ENCODE peak calls at places on chromosomes 12 and 14, in seven cellular contexts. One of them, this sample, is unnamed.

GRCh38 chr12:52280319-52280795 is 5.9 kb downstream of the KRT86 start:
- DNase-seq in CD8-positive, alpha-beta T cell: no peak
- DNase-seq in neural crest cell: no peak
- DNase-seq in HFFc6: peak
- DNase-seq in progenitor cell of endocrine pancreas: no peak
- DNase-seq in dorsolateral prefrontal cortex: no peak
- DNase-seq in PC-3: peak
- DNase-seq in this sample: peak

GRCh38 chr12:98227162-98227561 is 288.2 kb upstream of the TMPO start:
- DNase-seq in CD8-positive, alpha-beta T cell: no peak
- DNase-seq in neural crest cell: no peak
- DNase-seq in HFFc6: no peak
- DNase-seq in progenitor cell of endocrine pancreas: no peak
- DNase-seq in dorsolateral prefrontal cortex: no peak
- DNase-seq in PC-3: no peak
- DNase-seq in this sample: no peak

GRCh38 chr14:95609398-95609990 is 74.6 kb downstream of the GLRX5 start:
- DNase-seq in CD8-positive, alpha-beta T cell: no peak
- DNase-seq in neural crest cell: peak
- DNase-seq in HFFc6: peak
- DNase-seq in progenitor cell of endocrine pancreas: peak
- DNase-seq in dorsolateral prefrontal cortex: no peak
- DNase-seq in PC-3: peak
- DNase-seq in this sample: peak

GRCh38 chr12:26197832-26198231 is 2.5 kb downstream of the SSPN start:
- DNase-seq in CD8-positive, alpha-beta T cell: no peak
- DNase-seq in neural crest cell: no peak
- DNase-seq in HFFc6: no peak
- DNase-seq in progenitor cell of endocrine pancreas: no peak
- DNase-seq in dorsolateral prefrontal cortex: no peak
- DNase-seq in PC-3: peak
- DNase-seq in this sample: peak

GRCh38 chr14:33642080-33642479 is 308.8 kb downstream of the EGLN3 start:
- DNase-seq in CD8-positive, alpha-beta T cell: no peak
- DNase-seq in neural crest cell: no peak
- DNase-seq in HFFc6: no peak
- DNase-seq in progenitor cell of endocrine pancreas: no peak
- DNase-seq in dorsolateral prefrontal cortex: no peak
- DNase-seq in PC-3: no peak
- DNase-seq in this sample: no peak

GRCh38 chr14:64541261-64541970 is 875 bp downstream of the HSPA2 start:
- DNase-seq in CD8-positive, alpha-beta T cell: no peak
- DNase-seq in neural crest cell: no peak
- DNase-seq in HFFc6: no peak
- DNase-seq in progenitor cell of endocrine pancreas: no peak
- DNase-seq in dorsolateral prefrontal cortex: peak
- DNase-seq in PC-3: no peak
- DNase-seq in this sample: no peak

GRCh38 chr12:112686373-112686772 is 105.2 kb upstream of the RPH3A start:
- DNase-seq in CD8-positive, alpha-beta T cell: no peak
- DNase-seq in neural crest cell: no peak
- DNase-seq in HFFc6: no peak
- DNase-seq in progenitor cell of endocrine pancreas: no peak
- DNase-seq in dorsolateral prefrontal cortex: no peak
- DNase-seq in PC-3: peak
- DNase-seq in this sample: no peak

GRCh38 chr14:57362356-57362755 is 28.0 kb upstream of the NAA30 start:
- DNase-seq in CD8-positive, alpha-beta T cell: no peak
- DNase-seq in neural crest cell: no peak
- DNase-seq in HFFc6: no peak
- DNase-seq in progenitor cell of endocrine pancreas: no peak
- DNase-seq in dorsolateral prefrontal cortex: no peak
- DNase-seq in PC-3: peak
- DNase-seq in this sample: no peak

GRCh38 chr14:86897704-86898513 is 1095.1 kb downstream of the GALC start:
- DNase-seq in CD8-positive, alpha-beta T cell: no peak
- DNase-seq in neural crest cell: no peak
- DNase-seq in HFFc6: no peak
- DNase-seq in progenitor cell of endocrine pancreas: no peak
- DNase-seq in dorsolateral prefrontal cortex: no peak
- DNase-seq in PC-3: no peak
- DNase-seq in this sample: no peak

GRCh38 chr14:87944987-87945604 is 47.9 kb downstream of the GALC start:
- DNase-seq in CD8-positive, alpha-beta T cell: no peak
- DNase-seq in neural crest cell: no peak
- DNase-seq in HFFc6: peak
- DNase-seq in progenitor cell of endocrine pancreas: no peak
- DNase-seq in dorsolateral prefrontal cortex: no peak
- DNase-seq in PC-3: peak
- DNase-seq in this sample: no peak

GRCh38 chr14:89040438-89041244 is 216.2 kb downstream of the TTC8 start:
- DNase-seq in CD8-positive, alpha-beta T cell: peak
- DNase-seq in neural crest cell: peak
- DNase-seq in HFFc6: peak
- DNase-seq in progenitor cell of endocrine pancreas: peak
- DNase-seq in dorsolateral prefrontal cortex: peak
- DNase-seq in PC-3: peak
- DNase-seq in this sample: peak

GRCh38 chr12:67702136-67702535 is 53.6 kb downstream of the DYRK2 start:
- DNase-seq in CD8-positive, alpha-beta T cell: no peak
- DNase-seq in neural crest cell: no peak
- DNase-seq in HFFc6: no peak
- DNase-seq in progenitor cell of endocrine pancreas: no peak
- DNase-seq in dorsolateral prefrontal cortex: no peak
- DNase-seq in PC-3: no peak
- DNase-seq in this sample: no peak

GRCh38 chr14:32702571-32702970 is 236.1 kb upstream of the NPAS3 start:
- DNase-seq in CD8-positive, alpha-beta T cell: no peak
- DNase-seq in neural crest cell: peak
- DNase-seq in HFFc6: no peak
- DNase-seq in progenitor cell of endocrine pancreas: no peak
- DNase-seq in dorsolateral prefrontal cortex: peak
- DNase-seq in PC-3: no peak
- DNase-seq in this sample: no peak

GRCh38 chr14:74407801-74408154 is 18.2 kb downstream of the SYNDIG1L start:
- DNase-seq in CD8-positive, alpha-beta T cell: no peak
- DNase-seq in neural crest cell: no peak
- DNase-seq in HFFc6: no peak
- DNase-seq in progenitor cell of endocrine pancreas: no peak
- DNase-seq in dorsolateral prefrontal cortex: no peak
- DNase-seq in PC-3: no peak
- DNase-seq in this sample: no peak

GRCh38 chr14:26855051-26855753 is 257.4 kb upstream of the NOVA1 start:
- DNase-seq in CD8-positive, alpha-beta T cell: no peak
- DNase-seq in neural crest cell: no peak
- DNase-seq in HFFc6: no peak
- DNase-seq in progenitor cell of endocrine pancreas: no peak
- DNase-seq in dorsolateral prefrontal cortex: no peak
- DNase-seq in PC-3: peak
- DNase-seq in this sample: no peak

GRCh38 chr14:22980672-22981089 is 1.7 kb downstream of the AJUBA start:
- DNase-seq in CD8-positive, alpha-beta T cell: no peak
- DNase-seq in neural crest cell: no peak
- DNase-seq in HFFc6: peak
- DNase-seq in progenitor cell of endocrine pancreas: peak
- DNase-seq in dorsolateral prefrontal cortex: no peak
- DNase-seq in PC-3: peak
- DNase-seq in this sample: peak

GRCh38 chr14:104103061-104104005 is 17.8 kb downstream of the ASPG start:
- DNase-seq in CD8-positive, alpha-beta T cell: no peak
- DNase-seq in neural crest cell: no peak
- DNase-seq in HFFc6: no peak
- DNase-seq in progenitor cell of endocrine pancreas: no peak
- DNase-seq in dorsolateral prefrontal cortex: no peak
- DNase-seq in PC-3: no peak
- DNase-seq in this sample: no peak

GRCh38 chr12:2639020-2639298 is 155.8 kb upstream of the FKBP4 start:
- DNase-seq in CD8-positive, alpha-beta T cell: no peak
- DNase-seq in neural crest cell: no peak
- DNase-seq in HFFc6: no peak
- DNase-seq in progenitor cell of endocrine pancreas: no peak
- DNase-seq in dorsolateral prefrontal cortex: no peak
- DNase-seq in PC-3: no peak
- DNase-seq in this sample: no peak

GRCh38 chr12:56274299-56274698 is 7.6 kb downstream of the COQ10A start:
- DNase-seq in CD8-positive, alpha-beta T cell: no peak
- DNase-seq in neural crest cell: no peak
- DNase-seq in HFFc6: no peak
- DNase-seq in progenitor cell of endocrine pancreas: no peak
- DNase-seq in dorsolateral prefrontal cortex: no peak
- DNase-seq in PC-3: no peak
- DNase-seq in this sample: no peak

GRCh38 chr12:56266634-56267442 is at the start of gene COQ10A:
- DNase-seq in CD8-positive, alpha-beta T cell: peak
- DNase-seq in neural crest cell: peak
- DNase-seq in HFFc6: peak
- DNase-seq in progenitor cell of endocrine pancreas: peak
- DNase-seq in dorsolateral prefrontal cortex: peak
- DNase-seq in PC-3: peak
- DNase-seq in this sample: peak

GRCh38 chr12:56267443-56268071 is 815 bp downstream of the COQ10A start:
- DNase-seq in CD8-positive, alpha-beta T cell: no peak
- DNase-seq in neural crest cell: no peak
- DNase-seq in HFFc6: no peak
- DNase-seq in progenitor cell of endocrine pancreas: no peak
- DNase-seq in dorsolateral prefrontal cortex: no peak
- DNase-seq in PC-3: no peak
- DNase-seq in this sample: no peak

GRCh38 chr12:56271031-56271430 is 4.3 kb downstream of the COQ10A start:
- DNase-seq in CD8-positive, alpha-beta T cell: no peak
- DNase-seq in neural crest cell: no peak
- DNase-seq in HFFc6: peak
- DNase-seq in progenitor cell of endocrine pancreas: no peak
- DNase-seq in dorsolateral prefrontal cortex: no peak
- DNase-seq in PC-3: peak
- DNase-seq in this sample: no peak
- TF ChIP-seq CTCF in CD8-positive, alpha-beta T cell: no peak
- TF ChIP-seq CTCF in neural crest cell: peak
- TF ChIP-seq CTCF in HFFc6: peak
- TF ChIP-seq CTCF in progenitor cell of endocrine pancreas: peak
- TF ChIP-seq CTCF in dorsolateral prefrontal cortex: peak
- TF ChIP-seq CTCF in PC-3: peak
- TF ChIP-seq CTCF in this sample: no peak

GRCh38 chr12:132191715-132192553 is 47.7 kb downstream of the NOC4L start:
- DNase-seq in CD8-positive, alpha-beta T cell: no peak
- DNase-seq in neural crest cell: no peak
- DNase-seq in HFFc6: no peak
- DNase-seq in progenitor cell of endocrine pancreas: no peak
- DNase-seq in dorsolateral prefrontal cortex: no peak
- DNase-seq in PC-3: no peak
- DNase-seq in this sample: no peak
- TF ChIP-seq CTCF in CD8-positive, alpha-beta T cell: no peak
- TF ChIP-seq CTCF in neural crest cell: no peak
- TF ChIP-seq CTCF in HFFc6: no peak
- TF ChIP-seq CTCF in progenitor cell of endocrine pancreas: no peak
- TF ChIP-seq CTCF in dorsolateral prefrontal cortex: no peak
- TF ChIP-seq CTCF in PC-3: no peak
- TF ChIP-seq CTCF in this sample: no peak

GRCh38 chr12:122336015-122336946 is 70.0 kb upstream of the VPS33A start:
- DNase-seq in CD8-positive, alpha-beta T cell: peak
- DNase-seq in neural crest cell: peak
- DNase-seq in HFFc6: no peak
- DNase-seq in progenitor cell of endocrine pancreas: no peak
- DNase-seq in dorsolateral prefrontal cortex: no peak
- DNase-seq in PC-3: peak
- DNase-seq in this sample: no peak
- TF ChIP-seq CTCF in CD8-positive, alpha-beta T cell: peak
- TF ChIP-seq CTCF in neural crest cell: peak
- TF ChIP-seq CTCF in HFFc6: peak
- TF ChIP-seq CTCF in progenitor cell of endocrine pancreas: peak
- TF ChIP-seq CTCF in dorsolateral prefrontal cortex: peak
- TF ChIP-seq CTCF in PC-3: peak
- TF ChIP-seq CTCF in this sample: peak

GRCh38 chr12:76348079-76348901 is at the start of gene BBS10:
- DNase-seq in CD8-positive, alpha-beta T cell: peak
- DNase-seq in neural crest cell: peak
- DNase-seq in HFFc6: peak
- DNase-seq in progenitor cell of endocrine pancreas: peak
- DNase-seq in dorsolateral prefrontal cortex: peak
- DNase-seq in PC-3: peak
- DNase-seq in this sample: peak
- TF ChIP-seq CTCF in CD8-positive, alpha-beta T cell: peak
- TF ChIP-seq CTCF in neural crest cell: peak
- TF ChIP-seq CTCF in HFFc6: peak
- TF ChIP-seq CTCF in progenitor cell of endocrine pancreas: peak
- TF ChIP-seq CTCF in dorsolateral prefrontal cortex: peak
- TF ChIP-seq CTCF in PC-3: peak
- TF ChIP-seq CTCF in this sample: peak

GRCh38 chr12:31228811-31229792 is 96.8 kb downstream of the SINHCAF start:
- DNase-seq in CD8-positive, alpha-beta T cell: no peak
- DNase-seq in neural crest cell: no peak
- DNase-seq in HFFc6: no peak
- DNase-seq in progenitor cell of endocrine pancreas: no peak
- DNase-seq in dorsolateral prefrontal cortex: no peak
- DNase-seq in PC-3: no peak
- DNase-seq in this sample: peak

GRCh38 chr12:31224768-31225448 is 101.0 kb downstream of the SINHCAF start:
- DNase-seq in CD8-positive, alpha-beta T cell: no peak
- DNase-seq in neural crest cell: no peak
- DNase-seq in HFFc6: no peak
- DNase-seq in progenitor cell of endocrine pancreas: no peak
- DNase-seq in dorsolateral prefrontal cortex: no peak
- DNase-seq in PC-3: no peak
- DNase-seq in this sample: no peak

GRCh38 chr12:31227401-31227981 is 98.5 kb downstream of the SINHCAF start:
- DNase-seq in CD8-positive, alpha-beta T cell: no peak
- DNase-seq in neural crest cell: no peak
- DNase-seq in HFFc6: no peak
- DNase-seq in progenitor cell of endocrine pancreas: no peak
- DNase-seq in dorsolateral prefrontal cortex: peak
- DNase-seq in PC-3: no peak
- DNase-seq in this sample: no peak

GRCh38 chr12:31225656-31226535 is 100.1 kb downstream of the SINHCAF start:
- DNase-seq in CD8-positive, alpha-beta T cell: no peak
- DNase-seq in neural crest cell: no peak
- DNase-seq in HFFc6: no peak
- DNase-seq in progenitor cell of endocrine pancreas: no peak
- DNase-seq in dorsolateral prefrontal cortex: no peak
- DNase-seq in PC-3: no peak
- DNase-seq in this sample: no peak

GRCh38 chr12:31226639-31227038 is 99.3 kb downstream of the SINHCAF start:
- DNase-seq in CD8-positive, alpha-beta T cell: no peak
- DNase-seq in neural crest cell: no peak
- DNase-seq in HFFc6: no peak
- DNase-seq in progenitor cell of endocrine pancreas: no peak
- DNase-seq in dorsolateral prefrontal cortex: peak
- DNase-seq in PC-3: no peak
- DNase-seq in this sample: no peak
- TF ChIP-seq CTCF in CD8-positive, alpha-beta T cell: no peak
- TF ChIP-seq CTCF in neural crest cell: no peak
- TF ChIP-seq CTCF in HFFc6: no peak
- TF ChIP-seq CTCF in progenitor cell of endocrine pancreas: no peak
- TF ChIP-seq CTCF in dorsolateral prefrontal cortex: no peak
- TF ChIP-seq CTCF in PC-3: no peak
- TF ChIP-seq CTCF in this sample: no peak

GRCh38 chr12:62878211-62878610 is 56.7 kb downstream of the PPM1H start:
- DNase-seq in CD8-positive, alpha-beta T cell: no peak
- DNase-seq in neural crest cell: no peak
- DNase-seq in HFFc6: no peak
- DNase-seq in progenitor cell of endocrine pancreas: no peak
- DNase-seq in dorsolateral prefrontal cortex: no peak
- DNase-seq in PC-3: no peak
- DNase-seq in this sample: no peak
- TF ChIP-seq CTCF in CD8-positive, alpha-beta T cell: no peak
- TF ChIP-seq CTCF in neural crest cell: no peak
- TF ChIP-seq CTCF in HFFc6: no peak
- TF ChIP-seq CTCF in progenitor cell of endocrine pancreas: no peak
- TF ChIP-seq CTCF in dorsolateral prefrontal cortex: no peak
- TF ChIP-seq CTCF in PC-3: no peak
- TF ChIP-seq CTCF in this sample: no peak